ENCODE peak calls at places on chromosomes 7 and 10, in five cellular contexts. F is mesothelial cell of epicardium, N is GM12865, R is GM10248, P is cardiac muscle cell. U is an unnamed sample.

GRCh38 chr7:134548877-134549276 is at the start of gene AKR1B15:
- DNase-seq in F (no peak), N (peak; percentile 91), R (peak; percentile 75), P (no peak), U (no peak)

GRCh38 chr10:124353091-124353815 is 65.5 kb downstream of the OAT start:
- DNase-seq in F (no peak), N (no peak), R (no peak), P (no peak), U (no peak)

GRCh38 chr10:112839928-112840654 is 110.0 kb upstream of the TCF7L2 start:
- DNase-seq in F (no peak), N (no peak), R (no peak), P (no peak), U (no peak)

GRCh38 chr10:117074621-117075020 is 63.4 kb downstream of the VAX1 start:
- DNase-seq in F (no peak), N (no peak), R (no peak), P (no peak), U (no peak)

GRCh38 chr7:20172736-20173334 is 44.3 kb downstream of the MACC1 start:
- DNase-seq in F (peak; percentile 30), N (peak; percentile 58), R (peak; percentile 37), P (peak; percentile 74), U (peak; percentile 57)

GRCh38 chr10:79335470-79336235 is 11.6 kb upstream of the PPIF start:
- DNase-seq in F (no peak), N (no peak), R (no peak), P (no peak), U (no peak)

GRCh38 chr7:155066417-155066950 is 3.6 kb upstream of the HTR5A start:
- DNase-seq in F (no peak), N (no peak), R (no peak), P (no peak), U (no peak)

GRCh38 chr7:13231216-13231615 is 543.8 kb downstream of the ARL4A start:
- DNase-seq in F (no peak), N (no peak), R (no peak), P (peak; percentile 15), U (no peak)

DNA sequence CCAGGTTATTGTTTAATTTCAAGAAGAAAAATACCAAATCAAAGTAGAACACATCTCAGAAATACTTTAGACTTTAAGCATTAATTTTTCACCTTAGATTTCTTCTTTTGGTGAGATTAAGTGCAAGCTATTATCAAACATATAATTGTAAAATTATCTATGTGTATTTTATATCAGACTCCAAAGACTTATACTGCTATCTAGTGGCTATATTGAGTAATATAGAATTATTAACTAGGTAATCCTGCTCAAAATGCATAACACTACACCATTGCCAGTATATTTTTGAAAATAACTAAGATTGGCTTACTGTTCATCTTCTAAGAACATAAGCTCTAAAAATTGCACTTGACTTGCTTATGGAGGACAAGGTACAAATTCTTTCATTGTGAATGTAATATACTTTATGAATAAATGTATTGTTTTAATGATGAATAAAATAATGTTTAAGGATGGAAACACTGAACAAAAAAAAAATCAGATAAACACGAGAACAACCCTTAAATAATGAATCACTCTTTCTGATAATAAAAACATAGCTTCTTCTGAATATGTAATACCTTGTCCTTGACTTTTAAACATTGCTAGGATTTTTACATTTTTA is 86.7 kb upstream of the GNAI1 start:
- DNase-seq in F (no peak), N (no peak), R (no peak), P (no peak), U (no peak)
- TF ChIP-seq CTCF in F (peak; percentile 41), N (no peak), R (no peak), P (peak; percentile 39), U (no peak)

GRCh38 chr10:34960983-34961382 is 129.2 kb downstream of the CUL2 start:
- DNase-seq in F (no peak), N (no peak), R (no peak), P (peak; percentile 33), U (no peak)
- TF ChIP-seq CTCF in F (no peak), N (no peak), R (no peak), P (peak; percentile 24), U (no peak)

GRCh38 chr10:22986771-22987542 is 59.1 kb downstream of the ARMC3 start:
- DNase-seq in F (no peak), N (peak; percentile 45), R (no peak), P (no peak), U (no peak)
- TF ChIP-seq CTCF in F (peak; percentile 38), N (peak; percentile 23), R (peak; percentile 52), P (peak; percentile 38), U (peak; percentile 57)

DNA sequence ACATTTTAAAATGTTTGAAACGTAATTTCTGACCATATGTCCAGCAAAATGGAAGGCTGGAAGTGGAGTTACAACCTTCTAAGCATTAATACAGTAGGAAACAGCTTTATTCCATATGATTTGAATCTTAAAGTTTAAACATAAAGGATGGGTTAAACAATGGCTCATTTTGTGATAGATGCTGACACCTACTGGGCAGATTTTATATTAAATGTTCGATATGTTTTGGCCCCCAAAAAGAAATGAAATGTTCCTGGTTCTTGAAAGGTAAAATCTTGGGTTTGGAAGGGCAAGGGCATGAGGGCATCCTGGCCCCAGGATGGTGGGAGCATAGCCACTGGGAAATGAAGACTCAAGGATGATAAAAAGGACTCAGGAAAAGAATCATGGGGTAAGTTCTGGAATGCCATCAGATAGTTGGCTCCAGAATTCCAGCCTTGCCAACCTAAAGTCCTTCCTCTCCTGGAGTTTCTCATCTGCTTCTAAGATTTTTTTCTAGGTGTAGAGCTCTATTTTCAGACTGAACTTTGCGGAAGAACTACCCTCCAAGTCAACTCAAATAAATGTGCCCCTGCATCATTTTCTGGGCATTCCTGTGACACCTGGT is 34.6 kb upstream of the SLC35G1 start:
- DNase-seq in F (no peak), N (peak; percentile 21), R (no peak), P (no peak), U (no peak)
- TF ChIP-seq CTCF in F (peak; percentile 69), N (peak; percentile 19), R (peak; percentile 1), P (peak; percentile 25), U (peak; percentile 67)

GRCh38 chr7:65749039-65749438 is 123.8 kb upstream of the VKORC1L1 start:
- DNase-seq in F (no peak), N (no peak), R (no peak), P (no peak), U (no peak)

GRCh38 chr7:65749518-65749917 is 123.4 kb upstream of the VKORC1L1 start:
- DNase-seq in F (no peak), N (no peak), R (no peak), P (no peak), U (no peak)

GRCh38 chr7:65746398-65746669 is 126.5 kb upstream of the VKORC1L1 start:
- DNase-seq in F (no peak), N (no peak), R (no peak), P (no peak), U (no peak)

DNA sequence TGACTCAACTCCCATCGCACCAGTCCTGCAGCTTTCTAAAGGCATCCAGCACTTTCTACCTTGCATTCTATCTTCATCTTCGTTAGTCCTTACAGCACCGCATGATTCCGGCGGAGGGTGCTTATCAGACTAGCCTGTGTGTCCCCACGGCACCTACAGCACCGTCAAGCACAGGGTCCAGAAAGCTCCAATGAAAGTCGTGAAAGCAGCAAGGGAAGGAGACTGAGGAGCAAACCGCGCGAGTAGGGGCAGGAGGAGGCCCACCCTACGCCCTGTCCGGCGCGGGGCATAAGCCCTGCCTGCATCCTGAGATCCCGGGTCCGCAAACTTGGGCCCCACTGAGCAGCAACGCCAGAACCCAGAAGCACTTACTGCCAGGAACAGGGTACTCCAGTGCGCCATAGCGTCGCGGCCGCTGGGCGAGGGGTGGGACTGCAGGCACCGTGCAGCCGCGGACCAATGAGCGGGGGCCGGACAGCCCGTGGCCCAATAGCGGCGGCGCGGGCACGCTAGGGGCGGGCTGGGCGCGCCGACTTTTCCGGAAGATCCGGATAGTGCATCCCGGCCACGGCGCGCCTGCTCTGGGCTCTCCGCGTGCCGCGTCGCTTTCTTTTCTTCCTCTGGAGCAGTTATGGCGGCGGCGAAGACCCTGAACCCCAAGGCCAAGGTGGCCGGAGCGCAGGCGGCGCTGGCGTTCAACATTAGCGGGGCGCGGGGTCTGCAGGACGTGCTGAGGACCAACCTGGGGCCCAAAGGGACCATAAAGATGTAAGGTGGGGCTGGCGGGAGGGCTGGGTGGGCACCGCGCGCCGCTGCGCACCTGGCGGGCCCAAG is 122.1 kb upstream of the VKORC1L1 start:
- DNase-seq in F (peak; percentile 83), N (peak; percentile 95), R (peak; percentile 96), P (peak; percentile 96), U (peak; percentile 97)
- TF ChIP-seq CTCF in F (no peak), N (no peak), R (no peak), P (no peak), U (no peak)

DNA sequence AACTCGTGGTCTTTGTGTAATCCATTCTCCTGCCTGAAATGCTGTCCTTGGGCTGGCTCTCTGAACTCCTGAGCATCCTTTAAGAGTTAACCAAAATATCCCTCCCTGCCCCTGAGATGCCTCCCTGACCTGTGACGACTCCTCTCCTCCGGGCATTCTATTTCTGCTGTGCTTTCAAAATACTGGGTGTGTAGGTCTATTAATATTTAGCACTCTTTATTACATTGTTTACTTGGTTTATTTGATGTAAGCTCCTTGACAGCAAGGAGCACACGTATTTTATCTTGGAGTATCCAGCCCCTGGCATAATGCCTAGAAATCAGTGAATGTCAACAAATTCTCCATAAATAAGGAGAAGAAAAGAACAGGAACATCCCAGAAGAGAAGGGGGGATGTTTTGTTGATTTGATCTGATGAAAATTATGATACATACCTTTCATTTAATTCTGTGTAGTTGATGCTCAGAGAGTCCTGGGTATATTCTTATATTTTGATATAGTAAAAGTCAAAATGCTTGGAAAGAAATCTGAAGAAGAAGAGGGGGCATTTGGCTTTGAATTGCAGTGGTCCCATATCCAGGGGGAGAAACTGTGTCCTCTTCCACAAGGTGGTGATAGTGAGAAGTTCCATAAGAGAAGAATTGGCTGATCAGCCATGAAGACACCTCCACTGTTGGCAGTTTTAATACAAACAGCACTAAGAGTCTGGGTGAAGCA is 107.7 kb upstream of the MPP7 start:
- DNase-seq in F (no peak), N (no peak), R (no peak), P (no peak), U (no peak)
- TF ChIP-seq CTCF in F (peak; percentile 26), N (peak; percentile 3), R (no peak), P (peak; percentile 18), U (no peak)

DNA sequence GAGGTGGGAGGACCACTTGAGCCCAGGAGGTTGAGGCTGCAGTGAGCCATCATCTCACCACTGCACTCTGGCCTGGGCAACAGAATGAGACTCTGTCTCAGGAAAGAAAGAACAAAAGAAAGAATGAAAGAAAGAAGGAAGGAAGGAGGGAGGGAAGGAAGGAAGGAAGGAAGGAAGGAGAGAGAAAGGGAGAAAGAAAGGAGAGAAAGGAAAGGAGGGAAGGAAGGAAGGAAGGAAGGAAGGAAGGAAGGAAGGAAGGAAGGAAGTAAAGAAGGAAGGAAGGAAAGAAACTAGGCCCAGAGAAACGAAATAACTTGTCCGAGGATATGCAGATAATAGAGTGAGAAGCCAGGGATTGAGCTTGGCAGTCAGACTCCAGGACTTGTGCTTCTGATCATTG is 102.1 kb downstream of the SKIDA1 start:
- DNase-seq in F (no peak), N (no peak), R (no peak), P (no peak), U (no peak)
- TF ChIP-seq CTCF in F (no peak), N (no peak), R (no peak), P (no peak), U (no peak)

DNA sequence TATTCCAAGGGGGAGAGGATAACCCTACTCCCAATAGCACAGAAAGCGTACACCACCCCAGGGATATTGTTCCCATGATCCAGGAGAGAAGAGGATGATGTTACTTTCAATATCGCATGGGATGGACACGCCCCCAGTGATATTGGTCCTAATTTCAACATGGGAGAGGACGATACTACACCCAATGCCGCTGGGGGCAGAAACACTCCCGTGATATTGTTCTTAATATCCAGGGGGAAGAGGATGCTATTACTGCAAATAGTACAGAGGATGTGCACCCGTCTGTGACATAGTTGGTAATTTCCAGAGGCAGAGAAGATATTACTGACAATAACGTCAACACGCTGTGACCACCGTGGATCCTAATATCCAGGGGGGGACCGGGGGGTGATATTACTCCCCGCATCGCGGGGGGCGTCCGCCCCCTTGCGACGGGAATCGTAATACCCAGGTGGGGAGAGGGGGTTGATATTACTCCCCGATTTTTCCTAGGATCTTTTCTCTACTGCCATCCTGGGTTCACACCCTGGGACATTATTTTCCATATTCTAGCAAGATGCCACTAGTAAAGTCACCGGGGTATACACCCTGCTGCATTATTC is 16.6 kb downstream of the MEIG1 start:
- DNase-seq in F (no peak), N (no peak), R (no peak), P (no peak), U (peak; percentile 31)
- TF ChIP-seq CTCF in F (no peak), N (peak; percentile 22), R (peak; percentile 19), P (peak; percentile 11), U (peak; percentile 33)

U was measured in B cell.